ENCODE peak calls at places on chromosomes 2 and 18, in five cellular contexts. Y, B, K, U and V are unnamed samples.

GRCh38 chr2:148565272-148565894 is 79.2 kb upstream of the EPC2 start:
- DNase-seq in Y (no peak), B (no peak), K (no peak), U (no peak), V (no peak)

GRCh38 chr18:24991220-24991575 is 360.8 kb downstream of the ZNF521 start:
- DNase-seq in Y (no peak), B (no peak), K (no peak), U (no peak), V (no peak)

GRCh38 chr2:127094509-127095366 is 12.2 kb downstream of the BIN1 start:
- DNase-seq in Y (no peak), B (peak), K (peak), U (no peak), V (peak)

GRCh38 chr2:100895934-100896685 is 76.2 kb downstream of the NPAS2 start:
- DNase-seq in Y (no peak), B (no peak), K (no peak), U (no peak), V (no peak)

GRCh38 chr2:46275995-46276394 is 21.2 kb upstream of the EPAS1 start:
- DNase-seq in Y (peak), B (no peak), K (no peak), U (no peak), V (peak)

GRCh38 chr2:218291934-218292699 is at the start of gene TMBIM1:
- DNase-seq in Y (peak), B (peak), K (peak), U (peak), V (no peak)

GRCh38 chr2:111185496-111186022 is 64.8 kb downstream of the BCL2L11 start:
- DNase-seq in Y (peak), B (no peak), K (no peak), U (no peak), V (no peak)

GRCh38 chr2:79393806-79394484 is 118.9 kb upstream of the CTNNA2 start:
- DNase-seq in Y (no peak), B (no peak), K (no peak), U (peak), V (peak)

GRCh38 chr2:18927525-18928232 is 338.3 kb upstream of the NT5C1B start:
- DNase-seq in Y (no peak), B (no peak), K (peak), U (peak), V (no peak)

GRCh38 chr2:237688081-237688480 is 60.7 kb downstream of the LRRFIP1 start:
- DNase-seq in Y (no peak), B (no peak), K (no peak), U (no peak), V (no peak)

GRCh38 chr2:47554311-47554905 is 151.5 kb downstream of the MSH2 start:
- DNase-seq in Y (no peak), B (no peak), K (no peak), U (no peak), V (peak)

GRCh38 chr2:237687666-237688065 is 60.3 kb downstream of the LRRFIP1 start:
- DNase-seq in Y (peak), B (peak), K (peak), U (peak), V (peak)

GRCh38 chr2:42104621-42105020 is 56.8 kb downstream of the PKDCC start:
- DNase-seq in Y (no peak), B (no peak), K (no peak), U (no peak), V (no peak)

GRCh38 chr2:42103829-42104228 is 56.0 kb downstream of the PKDCC start:
- DNase-seq in Y (no peak), B (no peak), K (no peak), U (no peak), V (no peak)

GRCh38 chr2:42101641-42102605 is 54.1 kb downstream of the PKDCC start:
- DNase-seq in Y (peak), B (peak), K (peak), U (peak), V (peak)

GRCh38 chr2:42100696-42101585 is 53.1 kb downstream of the PKDCC start:
- DNase-seq in Y (peak), B (no peak), K (peak), U (no peak), V (peak)

DNA sequence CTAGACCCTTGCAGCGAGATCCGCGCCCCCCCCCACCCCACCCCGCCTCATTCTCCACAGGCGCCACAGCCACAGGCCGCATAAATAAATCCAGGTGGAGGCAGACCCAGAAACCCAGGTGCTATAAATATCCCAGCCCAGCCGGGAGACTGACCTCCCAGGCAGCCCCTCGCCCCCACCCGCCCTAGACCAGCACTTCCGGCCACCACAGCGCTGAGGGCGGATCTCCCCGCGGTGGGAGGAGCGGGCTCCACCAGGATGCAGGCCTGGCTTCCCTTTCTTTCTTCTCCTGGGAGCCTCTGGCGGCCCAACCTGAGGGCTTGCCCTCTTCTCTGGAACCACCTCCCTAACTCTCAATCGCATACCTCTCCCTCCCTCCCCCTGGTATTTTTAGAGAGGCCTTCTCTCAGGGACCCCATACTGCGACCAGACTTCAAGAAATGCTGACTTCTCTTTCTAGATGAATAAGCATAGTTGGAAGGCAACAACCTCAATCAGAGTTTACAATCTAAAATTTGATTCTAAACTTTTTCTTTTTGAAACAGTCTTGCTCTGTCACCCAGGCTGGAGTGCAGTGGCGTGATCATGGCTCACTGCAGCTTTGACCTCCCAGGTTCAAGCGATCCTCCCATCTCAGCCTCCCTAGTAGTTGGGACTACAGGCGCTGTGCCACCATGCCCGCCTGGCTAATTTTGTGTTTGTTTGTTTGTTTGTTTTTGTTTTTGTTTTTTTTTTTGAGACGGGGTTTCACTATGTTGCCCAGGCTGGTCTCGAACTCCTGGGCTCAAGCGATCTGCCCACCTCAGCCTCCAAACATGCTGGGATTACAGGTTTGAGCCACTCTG is 55.0 kb downstream of the PKDCC start:
- DNase-seq in Y (peak), B (no peak), K (peak), U (no peak), V (peak)
- H3K4me3 ChIP-seq in Y (peak), B (peak), K (no peak), U (no peak), V (no peak)

DNA sequence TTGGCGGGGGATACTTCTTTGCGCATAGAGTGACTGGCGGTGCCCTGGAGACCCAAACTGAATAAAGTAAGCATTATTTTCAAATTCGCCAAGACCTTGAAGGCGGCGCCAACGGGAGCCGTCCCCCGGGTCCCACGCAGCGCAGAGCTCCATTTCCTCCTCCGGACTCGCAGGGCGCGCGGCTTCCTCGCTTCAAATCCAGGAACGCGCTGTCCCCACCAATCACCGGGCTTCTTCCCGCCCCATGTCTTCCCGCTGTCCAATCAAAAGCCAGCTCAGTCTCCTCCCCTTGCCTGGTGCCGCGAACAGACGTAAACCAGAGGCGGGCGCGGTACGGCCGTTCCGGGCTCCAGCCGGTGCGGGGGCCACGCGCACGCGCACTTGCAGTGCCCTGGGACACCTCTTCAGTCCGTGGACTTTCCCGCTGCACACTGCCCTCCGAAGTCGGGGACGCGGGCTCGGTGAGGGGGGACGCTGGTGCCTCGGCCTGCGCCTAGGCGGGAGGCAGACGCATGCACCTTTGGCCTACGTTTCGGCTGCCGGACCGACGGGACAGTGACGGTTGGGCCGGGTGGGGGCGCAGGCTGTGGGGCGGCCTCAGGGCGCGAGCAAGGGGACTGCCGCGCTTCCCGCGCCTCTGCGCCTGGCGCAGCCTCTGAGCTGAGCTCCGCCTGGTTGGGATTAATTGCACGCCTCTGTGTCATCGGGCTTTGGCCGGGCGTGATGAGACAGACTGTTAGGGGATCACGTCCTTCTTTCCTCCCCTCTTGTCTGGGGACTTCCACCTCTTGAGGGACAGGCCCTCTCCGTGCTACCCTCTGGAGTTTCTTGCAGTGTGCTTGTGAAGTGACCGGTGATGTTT is at the start of gene CEP192:
- DNase-seq in Y (peak), B (peak), K (peak), U (peak), V (peak)
- TF ChIP-seq CTCF in Y (no peak), B (no peak), K (no peak), U (peak), V (no peak)

GRCh38 chr2:121567957-121568409 is 37.3 kb downstream of the RNU4ATAC start:
- DNase-seq in Y (no peak), B (no peak), K (no peak), U (peak), V (peak)

GRCh38 chr2:121564905-121565304 is 34.2 kb downstream of the RNU4ATAC start:
- DNase-seq in Y (no peak), B (no peak), K (no peak), U (peak), V (peak)

GRCh38 chr2:121562269-121563176 is 31.8 kb downstream of the RNU4ATAC start:
- DNase-seq in Y (no peak), B (no peak), K (no peak), U (no peak), V (no peak)

GRCh38 chr2:121567452-121567851 is 36.8 kb downstream of the RNU4ATAC start:
- DNase-seq in Y (no peak), B (no peak), K (no peak), U (no peak), V (no peak)

DNA sequence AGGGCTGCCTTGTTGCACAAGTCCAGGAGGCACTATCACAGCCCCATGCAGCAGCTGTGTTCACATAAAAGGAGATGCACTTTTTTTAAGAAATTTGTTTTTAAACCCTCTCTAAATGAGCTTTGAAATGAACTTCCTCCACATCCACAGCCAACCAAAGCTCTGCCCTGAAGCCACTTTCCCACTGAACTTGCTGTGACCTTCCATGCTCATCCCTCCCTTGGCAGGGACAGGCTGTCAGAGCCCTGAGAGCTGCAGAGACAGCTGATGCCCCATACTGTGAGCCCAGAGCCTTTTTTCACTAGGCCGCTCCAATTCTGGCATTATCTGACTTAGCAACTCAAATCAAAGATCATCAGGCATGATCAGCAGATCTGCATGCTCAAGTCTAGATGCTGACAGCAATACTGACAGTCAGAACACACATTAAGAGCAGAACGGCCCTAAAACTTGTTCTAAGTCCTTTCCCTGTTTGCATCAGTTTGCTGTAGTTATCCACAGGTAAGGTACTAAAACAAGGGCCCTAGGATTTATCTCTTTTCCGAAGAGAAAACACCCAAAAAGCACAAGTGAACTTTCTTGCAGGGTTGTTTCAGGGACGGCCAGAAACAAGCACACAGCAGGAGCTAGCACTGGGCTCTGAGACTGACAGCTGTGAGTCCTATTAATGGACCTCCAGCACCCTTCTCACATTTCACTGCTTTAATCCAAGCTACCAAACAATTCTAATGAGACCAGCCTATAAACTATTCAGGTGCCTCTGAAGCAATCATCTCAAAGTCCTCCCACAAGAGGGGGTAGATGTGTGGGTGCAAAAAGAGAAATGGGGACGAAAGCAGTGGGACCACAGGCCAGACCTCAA is 34.9 kb downstream of the RNU4ATAC start:
- DNase-seq in Y (no peak), B (no peak), K (no peak), U (no peak), V (no peak)
- H3K4me3 ChIP-seq in Y (no peak), B (no peak), K (no peak), U (no peak), V (no peak)

GRCh38 chr2:23953625-23954024 is 13.4 kb downstream of the UBXN2A start:
- DNase-seq in Y (no peak), B (no peak), K (no peak), U (no peak), V (no peak)

DNA sequence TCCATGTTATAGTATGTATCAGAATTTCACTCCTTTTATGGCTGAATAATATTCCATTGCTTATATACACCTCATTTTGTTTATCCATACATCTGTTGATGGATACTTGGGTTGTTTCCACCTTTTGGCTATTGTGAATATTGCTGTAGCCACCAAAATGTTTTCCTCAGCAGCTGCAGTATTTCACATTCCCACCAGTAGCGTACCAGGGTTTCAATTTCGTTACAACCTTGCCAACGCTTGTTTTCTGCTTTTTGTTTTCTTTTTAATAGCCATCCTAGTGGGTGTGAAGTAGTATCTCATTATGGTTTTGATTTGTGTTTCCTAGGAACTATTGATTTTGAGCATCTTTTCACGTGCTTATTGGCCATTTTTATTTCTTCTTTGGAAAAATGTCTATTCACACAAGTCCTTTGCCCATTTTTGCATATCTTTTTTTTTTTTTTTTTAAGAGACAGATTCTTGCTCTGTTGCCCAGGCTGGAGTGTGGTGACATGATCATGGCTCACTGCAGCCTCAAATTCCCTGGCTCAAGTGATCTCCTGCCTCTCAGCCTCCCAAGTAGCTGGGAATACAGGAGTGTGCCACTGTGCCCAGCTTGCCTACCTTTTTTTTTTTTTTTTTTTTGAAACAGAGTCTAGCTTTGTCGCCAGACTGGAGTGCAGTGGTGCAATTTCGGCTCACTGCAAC is 14.2 kb downstream of the UBXN2A start:
- DNase-seq in Y (no peak), B (no peak), K (peak), U (no peak), V (no peak)
- TF ChIP-seq CTCF in Y (no peak), B (no peak), K (peak), U (no peak), V (peak)

GRCh38 chr2:144446136-144446535 is 73.8 kb downstream of the ZEB2 start:
- DNase-seq in Y (no peak), B (no peak), K (no peak), U (no peak), V (no peak)

GRCh38 chr2:144445196-144445595 is 74.7 kb downstream of the ZEB2 start:
- DNase-seq in Y (no peak), B (no peak), K (no peak), U (no peak), V (no peak)

GRCh38 chr2:144444418-144444817 is 75.5 kb downstream of the ZEB2 start:
- DNase-seq in Y (no peak), B (no peak), K (no peak), U (no peak), V (no peak)

GRCh38 chr2:144441711-144442141 is 78.2 kb downstream of the ZEB2 start:
- DNase-seq in Y (no peak), B (no peak), K (no peak), U (no peak), V (no peak)

GRCh38 chr2:144443837-144444236 is 76.1 kb downstream of the ZEB2 start:
- DNase-seq in Y (no peak), B (no peak), K (no peak), U (no peak), V (no peak)
- H3K4me3 ChIP-seq in Y (peak), B (no peak), K (no peak), U (no peak), V (no peak)

GRCh38 chr2:172674968-172675303 is 60.7 kb upstream of the RAPGEF4 start:
- DNase-seq in Y (no peak), B (no peak), K (no peak), U (no peak), V (no peak)
- TF ChIP-seq CTCF in Y (no peak), B (no peak), K (no peak), U (no peak), V (no peak)

GRCh38 chr2:223580951-223581350 is 21.2 kb downstream of the SCG2 start:
- DNase-seq in Y (no peak), B (no peak), K (peak), U (no peak), V (peak)
- H3K4me3 ChIP-seq in Y (peak), B (no peak), K (no peak), U (no peak), V (no peak)

DNA sequence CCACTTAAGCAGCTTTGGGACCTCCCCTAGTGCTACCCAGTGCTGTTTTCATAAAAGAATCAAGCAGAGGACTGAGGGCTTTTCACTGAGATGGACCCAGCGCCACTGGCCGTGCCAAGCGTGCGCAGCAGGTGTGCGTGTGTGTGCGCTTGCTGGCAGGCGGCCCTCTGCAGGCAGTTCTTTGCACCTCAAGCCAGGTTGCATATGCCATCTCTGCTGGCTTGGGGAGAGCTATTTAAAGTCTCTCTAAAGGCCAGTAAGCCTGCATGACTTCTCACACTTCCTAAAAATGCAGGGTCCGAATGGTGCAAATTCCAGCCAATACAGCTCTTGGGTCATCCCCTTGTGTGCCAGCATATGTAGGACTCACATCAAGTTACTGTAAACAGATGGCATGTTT is 255.5 kb downstream of the RNF152 start:
- DNase-seq in Y (no peak), B (no peak), K (no peak), U (no peak), V (no peak)
- TF ChIP-seq CTCF in Y (no peak), B (no peak), K (no peak), U (no peak), V (no peak)